ENCODE peak calls at places on chromosomes 1 and 21, in ten cellular contexts. S, E, L, B, H, N, J, I, O and Y are unnamed samples.

GRCh38 chr21:45418301-45419071 is 13.5 kb downstream of the COL18A1 start:
- DNase-seq in S (peak; percentile 29), E (no peak), L (no peak), B (no peak), H (no peak), N (no peak), J (no peak), I (no peak), O (no peak), Y (peak; percentile 8)

GRCh38 chr1:225863167-225863566 is 19.0 kb downstream of the TMEM63A start:
- DNase-seq in S (no peak), E (no peak), L (no peak), B (no peak), H (peak; percentile 29), N (no peak), J (no peak), I (no peak), O (no peak), Y (no peak)

GRCh38 chr1:19481826-19482398 is 3.4 kb downstream of the CAPZB start:
- DNase-seq in S (no peak), E (no peak), L (no peak), B (no peak), H (no peak), N (no peak), J (no peak), I (no peak), O (no peak), Y (no peak)

GRCh38 chr1:36433102-36433501 is 17.1 kb downstream of the OSCP1 start:
- DNase-seq in S (no peak), E (no peak), L (no peak), B (no peak), H (no peak), N (no peak), J (no peak), I (no peak), O (no peak), Y (no peak)

GRCh38 chr1:56577859-56578663 is 1.3 kb downstream of the PLPP3 start:
- DNase-seq in S (peak; percentile 65), E (no peak), L (peak; percentile 66), B (no peak), H (peak; percentile 56), N (peak; percentile 84), J (peak; percentile 61), I (peak; percentile 62), O (no peak), Y (peak; percentile 32)

GRCh38 chr1:94358630-94359599 is 59.3 kb upstream of the ABCD3 start:
- DNase-seq in S (peak; percentile 35), E (no peak), L (no peak), B (no peak), H (no peak), N (no peak), J (no peak), I (no peak), O (no peak), Y (peak; percentile 37)

GRCh38 chr1:10730985-10731384 is 65.5 kb downstream of the CASZ1 start:
- DNase-seq in S (no peak), E (no peak), L (peak; percentile 86), B (no peak), H (peak; percentile 79), N (no peak), J (no peak), I (no peak), O (peak; percentile 82), Y (no peak)

GRCh38 chr1:246492611-246493245 is 14.4 kb downstream of the SMYD3 start:
- DNase-seq in S (peak; percentile 68), E (no peak), L (peak; percentile 56), B (no peak), H (peak; percentile 50), N (peak; percentile 70), J (peak; percentile 65), I (peak; percentile 55), O (peak; percentile 39), Y (peak; percentile 61)

GRCh38 chr1:30005972-30006619 is 717.3 kb downstream of the MATN1 start:
- DNase-seq in S (no peak), E (no peak), L (peak; percentile 77), B (no peak), H (no peak), N (no peak), J (no peak), I (no peak), O (no peak), Y (no peak)

GRCh38 chr1:17600313-17600712 is 60.8 kb downstream of the ARHGEF10L start:
- DNase-seq in S (no peak), E (no peak), L (no peak), B (no peak), H (no peak), N (no peak), J (no peak), I (no peak), O (no peak), Y (no peak)

GRCh38 chr1:185825556-185825955 is 91.4 kb downstream of the HMCN1 start:
- DNase-seq in S (no peak), E (no peak), L (no peak), B (no peak), H (peak; percentile 33), N (no peak), J (no peak), I (no peak), O (no peak), Y (no peak)

GRCh38 chr1:219085988-219086387 is 87.7 kb upstream of the LYPLAL1 start:
- DNase-seq in S (no peak), E (no peak), L (peak; percentile 2), B (no peak), H (peak; percentile 77), N (no peak), J (no peak), I (no peak), O (no peak), Y (no peak)

GRCh38 chr1:231616667-231617066 is 9.9 kb upstream of the DISC1 start:
- DNase-seq in S (no peak), E (no peak), L (no peak), B (no peak), H (peak; percentile 41), N (no peak), J (no peak), I (no peak), O (no peak), Y (no peak)

GRCh38 chr1:15758953-15759661 is 512 bp downstream of the FBLIM1 start:
- DNase-seq in S (no peak), E (no peak), L (peak; percentile 27), B (no peak), H (no peak), N (no peak), J (no peak), I (no peak), O (no peak), Y (no peak)

GRCh38 chr1:233843523-233844204 is 60.8 kb upstream of the SLC35F3 start:
- DNase-seq in S (no peak), E (no peak), L (peak; percentile 20), B (no peak), H (peak; percentile 69), N (no peak), J (no peak), I (no peak), O (no peak), Y (no peak)

DNA sequence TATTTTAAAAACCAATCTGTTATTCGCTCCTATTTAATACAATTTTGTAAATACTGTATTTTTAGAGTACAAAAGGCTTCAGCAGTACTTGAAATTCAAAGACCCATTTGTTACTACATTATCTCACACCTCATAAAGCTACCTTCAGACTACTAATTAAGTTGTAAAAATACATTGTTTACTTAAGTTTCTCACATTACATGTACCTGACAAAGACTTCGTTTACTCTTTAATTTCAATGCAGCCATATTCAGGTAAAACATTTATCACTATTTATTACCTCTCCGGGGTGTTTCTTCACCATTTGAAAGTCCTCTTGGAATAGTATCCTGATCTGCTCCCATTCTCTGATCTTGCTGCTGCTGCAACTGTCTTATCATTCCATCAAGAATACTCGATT is 55.2 kb downstream of the BRWD1 start:
- DNase-seq in S (no peak), E (no peak), L (no peak), B (no peak), H (no peak), N (no peak), J (no peak), I (no peak), O (no peak), Y (no peak)
- H3K36me3 ChIP-seq in S (peaks cover 55% of the 10 kb centered on the region), E (peaks cover 57% of the 10 kb centered on the region), L (peaks cover 31% of the 10 kb centered on the region), B (peaks cover 10% of the 10 kb centered on the region), H (peaks cover 26% of the 10 kb centered on the region), N (peaks cover 98% of the 10 kb centered on the region), J (peaks cover 50% of the 10 kb centered on the region), I (peaks cover 7% of the 10 kb centered on the region), O (peaks cover 14% of the 10 kb centered on the region), Y (no peaks in the 10 kb centered on the region)

GRCh38 chr1:21752186-21752585 is 30.8 kb downstream of the USP48 start:
- DNase-seq in S (no peak), E (no peak), L (peak; percentile 11), B (no peak), H (peak; percentile 12), N (no peak), J (no peak), I (no peak), O (no peak), Y (no peak)
- H3K36me3 ChIP-seq in S (peaks cover 57% of the 10 kb centered on the region), E (peaks cover 47% of the 10 kb centered on the region), L (peaks cover 21% of the 10 kb centered on the region), B (peaks cover 34% of the 10 kb centered on the region), H (peaks cover 44% of the 10 kb centered on the region), N (peaks cover 92% of the 10 kb centered on the region), J (peaks cover 81% of the 10 kb centered on the region), I (peaks cover 16% of the 10 kb centered on the region), O (peaks cover 26% of the 10 kb centered on the region), Y (peaks cover 55% of the 10 kb centered on the region)

DNA sequence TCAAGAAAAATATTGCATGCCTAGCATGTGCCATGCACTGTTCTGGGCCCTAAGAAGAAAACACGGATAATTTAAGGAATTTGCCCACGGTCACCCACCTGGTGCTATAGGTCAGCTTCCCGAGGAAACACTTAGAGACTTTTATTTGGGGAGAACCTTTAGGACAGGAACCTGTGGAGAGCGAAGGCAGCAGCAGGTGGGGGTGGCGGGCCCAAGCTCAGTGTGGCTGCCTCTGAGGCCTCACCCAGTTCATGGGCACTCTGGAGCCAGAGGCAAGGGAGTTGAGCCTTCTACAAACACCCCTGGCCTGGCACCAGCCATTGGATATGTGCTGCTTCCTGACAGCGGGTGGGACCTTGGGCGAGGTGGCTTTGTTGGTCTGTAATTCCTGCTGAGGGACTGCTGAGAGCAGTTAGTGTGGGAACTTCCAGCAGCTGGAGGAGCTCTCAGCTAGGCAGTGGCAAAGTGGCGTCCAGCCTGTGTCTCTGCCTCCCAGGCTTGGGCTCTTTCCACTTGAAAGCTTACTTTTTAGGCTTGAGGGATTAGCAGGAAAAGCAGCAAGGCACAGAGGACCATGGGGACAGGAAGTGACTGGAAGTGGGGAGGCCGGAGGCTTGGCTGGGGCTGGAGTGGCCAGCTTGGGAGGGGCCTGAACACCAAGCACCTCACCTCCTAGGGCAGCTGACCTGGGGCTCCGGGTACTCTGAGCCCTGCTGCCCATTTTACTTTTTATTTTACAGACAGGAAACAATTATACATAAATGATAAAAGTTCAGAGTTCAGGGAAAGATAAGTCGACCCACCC is 19.1 kb downstream of the MRPL37 start:
- DNase-seq in S (no peak), E (no peak), L (no peak), B (no peak), H (no peak), N (peak; percentile 59), J (no peak), I (no peak), O (no peak), Y (no peak)
- H3K36me3 ChIP-seq in S (peaks cover 48% of the 10 kb centered on the region), E (peaks cover 53% of the 10 kb centered on the region), L (peaks cover 34% of the 10 kb centered on the region), B (peaks cover 44% of the 10 kb centered on the region), H (peaks cover 40% of the 10 kb centered on the region), N (peaks cover 69% of the 10 kb centered on the region), J (peaks cover 95% of the 10 kb centered on the region), I (peaks cover 48% of the 10 kb centered on the region), O (peaks cover 6% of the 10 kb centered on the region), Y (peaks cover 11% of the 10 kb centered on the region)

DNA sequence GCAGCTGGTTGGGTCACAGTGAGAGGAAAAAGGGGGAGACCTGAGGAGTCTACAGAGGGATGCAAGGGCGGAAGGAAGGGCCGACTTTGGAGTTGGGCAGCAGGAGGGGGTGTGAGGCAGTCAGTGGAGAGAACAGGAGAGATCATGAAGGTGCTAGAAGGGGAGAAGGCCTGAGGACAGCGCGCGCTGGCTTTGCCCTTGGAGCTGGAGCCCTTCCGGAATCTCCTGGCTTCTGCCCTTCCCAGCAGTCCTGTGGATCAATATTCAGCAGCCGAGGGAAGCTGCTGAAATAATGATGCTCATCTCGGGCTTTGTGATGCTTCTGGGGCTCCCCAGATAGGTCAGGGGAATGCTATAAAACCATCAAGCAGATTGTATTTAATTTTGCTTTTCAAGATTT is 26.7 kb downstream of the SLC37A1 start:
- DNase-seq in S (no peak), E (no peak), L (no peak), B (no peak), H (no peak), N (no peak), J (no peak), I (no peak), O (no peak), Y (no peak)
- H3K36me3 ChIP-seq in S (peaks cover 45% of the 10 kb centered on the region), E (peaks cover 22% of the 10 kb centered on the region), L (no peaks in the 10 kb centered on the region), B (peaks cover 3% of the 10 kb centered on the region), H (no peaks in the 10 kb centered on the region), N (peaks cover 83% of the 10 kb centered on the region), J (no peaks in the 10 kb centered on the region), I (peaks cover 45% of the 10 kb centered on the region), O (no peaks in the 10 kb centered on the region), Y (no peaks in the 10 kb centered on the region)